ENCODE peak calls at places on chromosome 13, in seven cellular contexts. L, A, U, H, S, I and M are unnamed samples.
A peak's percentile ranks its signal among the peaks of the same experiment; 100 is the strongest.

GRCh38 chr13:43666403-43666802 is 120.4 kb downstream of the ENOX1 start:
- DNase-seq in U (no peak), S (no peak), A (peak; percentile 12), H (no peak), I (no peak), L (no peak), M (no peak)

GRCh38 chr13:27450921-27451461 is 627 bp upstream of the MTIF3 start:
- DNase-seq in S (no peak), L (peak; percentile 54), I (peak; percentile 16), A (peak; percentile 49), H (peak; percentile 53), U (peak; percentile 73), M (peak; percentile 91)

GRCh38 chr13:44302948-44303575 is 70.6 kb upstream of the SERP2 start:
- DNase-seq in H (no peak), I (no peak), S (no peak), U (peak; percentile 71), A (no peak), L (no peak), M (no peak)

GRCh38 chr13:113526466-113527220 is 36.1 kb upstream of the DCUN1D2 start:
- DNase-seq in I (no peak), U (no peak), S (no peak), L (no peak), A (no peak), H (peak; percentile 29), M (no peak)

GRCh38 chr13:90933097-90933826 is 414.2 kb upstream of the MIR17HG start:
- DNase-seq in U (no peak), A (no peak), H (no peak), L (no peak), S (no peak), I (no peak), M (no peak)

GRCh38 chr13:102401305-102401704 is 543 bp downstream of the FGF14 start:
- DNase-seq in L (peak; percentile 45), A (no peak), H (no peak), S (no peak), U (no peak), I (no peak), M (no peak)

GRCh38 chr13:83634601-83635000 is 247.7 kb downstream of the SLITRK1 start:
- DNase-seq in A (no peak), H (no peak), U (no peak), I (no peak), S (no peak), L (no peak), M (no peak)

GRCh38 chr13:43776680-43777079 is 10.1 kb downstream of the ENOX1 start:
- DNase-seq in U (no peak), L (no peak), A (no peak), I (no peak), S (no peak), H (no peak), M (no peak)

GRCh38 chr13:112910616-112911280 is 58.3 kb upstream of the MCF2L start:
- DNase-seq in S (no peak), I (no peak), H (no peak), A (no peak), U (peak; percentile 34), L (no peak), M (peak; percentile 46)

GRCh38 chr13:95541308-95541707 is 11.2 kb upstream of the CLDN10 start:
- DNase-seq in L (no peak), A (no peak), S (no peak), I (no peak), U (no peak), H (no peak), M (no peak)

GRCh38 chr13:49292742-49293498 is 45.2 kb downstream of the CDADC1 start:
- DNase-seq in U (peak; percentile 90), H (peak; percentile 41), A (no peak), I (no peak), L (peak; percentile 49), S (no peak), M (peak; percentile 49)

GRCh38 chr13:30835442-30835841 is 70.6 kb upstream of the MEDAG start:
- DNase-seq in I (no peak), S (no peak), U (peak; percentile 55), L (no peak), H (no peak), A (peak; percentile 68), M (no peak)

GRCh38 chr13:66994498-66995365 is 235.4 kb downstream of the PCDH9 start:
- DNase-seq in U (no peak), L (no peak), S (no peak), H (no peak), I (no peak), A (no peak), M (no peak)

GRCh38 chr13:112643759-112644459 is 45.9 kb upstream of the ATP11A start:
- DNase-seq in L (no peak), H (peak; percentile 84), U (no peak), I (peak; percentile 13), S (no peak), A (no peak), M (peak; percentile 87)

GRCh38 chr13:65287405-65287804 is 1942.7 kb downstream of the PCDH9 start:
- DNase-seq in S (no peak), H (no peak), U (no peak), L (no peak), I (no peak), A (no peak), M (no peak)

GRCh38 chr13:32426191-32426980 is 1.5 kb downstream of the N4BP2L1 start:
- DNase-seq in I (no peak), S (no peak), H (no peak), U (no peak), L (no peak), A (peak; percentile 25), M (no peak)

GRCh38 chr13:64958106-64958505 is 2272.0 kb downstream of the PCDH9 start:
- DNase-seq in H (no peak), S (no peak), A (no peak), U (no peak), I (no peak), L (no peak), M (peak; percentile 21)

GRCh38 chr13:26978081-26978860 is 193.3 kb downstream of the USP12 start:
- DNase-seq in S (no peak), L (no peak), A (no peak), H (no peak), U (no peak), I (no peak), M (no peak)

GRCh38 chr13:93029536-93029935 is 197.1 kb upstream of the GPC6 start:
- DNase-seq in S (no peak), U (no peak), L (no peak), A (no peak), H (no peak), I (no peak), M (no peak)

GRCh38 chr13:73956101-73956500 is 178.1 kb downstream of the KLF12 start:
- DNase-seq in U (no peak), L (no peak), S (no peak), A (no peak), H (no peak), I (no peak), M (no peak)

GRCh38 chr13:79245937-79246574 is 160.0 kb downstream of the RBM26 start:
- DNase-seq in I (no peak), L (no peak), S (no peak), H (no peak), U (no peak), A (no peak), M (no peak)

GRCh38 chr13:74246398-74246975 is 112.3 kb upstream of the KLF12 start:
- DNase-seq in I (no peak), S (no peak), L (no peak), A (no peak), H (no peak), U (peak; percentile 66), M (no peak)

GRCh38 chr13:113639661-113640262 is 18.2 kb downstream of the ATP4B start:
- DNase-seq in S (no peak), A (peak; percentile 8), I (no peak), L (peak; percentile 85), H (peak; percentile 13), U (peak; percentile 76), M (peak; percentile 16)

GRCh38 chr13:32323912-32324311 is 8.6 kb downstream of the BRCA2 start:
- DNase-seq in L (no peak), A (no peak), I (no peak), S (no peak), U (no peak), H (no peak), M (no peak)

GRCh38 chr13:100301418-100301817 is 212.5 kb downstream of the PCCA start:
- DNase-seq in L (peak; percentile 24), A (no peak), H (no peak), U (no peak), S (no peak), I (no peak), M (no peak)

DNA sequence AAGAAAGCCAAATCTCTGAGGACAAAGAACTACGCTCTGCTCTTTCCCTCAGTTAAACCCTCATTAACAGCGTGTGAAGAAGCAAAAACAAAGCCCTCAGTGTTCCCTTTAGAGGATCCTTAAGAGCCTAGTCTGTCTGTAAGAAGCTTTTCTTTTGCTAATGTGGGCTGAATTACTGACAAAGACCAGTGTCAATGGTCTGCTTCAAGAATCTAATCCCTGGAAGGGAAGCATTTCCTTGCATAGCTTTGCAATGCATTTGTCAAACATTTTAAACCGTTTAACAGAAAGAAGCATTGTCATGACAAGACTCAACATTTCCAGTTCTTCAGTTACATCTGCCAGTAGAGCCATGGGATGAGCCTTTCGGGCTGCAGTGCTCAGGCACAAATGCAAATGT is 64.9 kb downstream of the EDNRB start:
- DNase-seq in I (no peak), U (no peak), A (no peak), L (no peak), H (no peak), S (no peak), M (no peak)
- TF ChIP-seq EP300 in I (no peak), U (no peak), A (no peak), L (no peak), H (no peak), S (no peak), M (no peak)

GRCh38 chr13:41017153-41017552 is 2.0 kb downstream of the ELF1 start:
- DNase-seq in L (no peak), U (no peak), I (no peak), A (peak; percentile 43), S (no peak), H (peak; percentile 41), M (peak; percentile 79)
- TF ChIP-seq POLR2AphosphoS5 in L (no peak), U (peak; percentile 40), I (no peak), A (peak; percentile 46), S (no peak), H (no peak), M (no peak)

GRCh38 chr13:75902166-75903104 is 266.3 kb downstream of the LMO7 start:
- DNase-seq in I (no peak), L (no peak), H (no peak), U (no peak), A (no peak), S (no peak), M (no peak)

GRCh38 chr13:75906315-75906714 is 270.2 kb downstream of the LMO7 start:
- DNase-seq in U (no peak), H (no peak), A (no peak), I (no peak), S (no peak), L (no peak), M (no peak)

GRCh38 chr13:75901509-75901908 is 265.4 kb downstream of the LMO7 start:
- DNase-seq in L (no peak), A (no peak), U (no peak), H (no peak), I (no peak), S (no peak), M (no peak)

GRCh38 chr13:75907044-75907443 is 270.9 kb downstream of the LMO7 start:
- DNase-seq in U (no peak), H (no peak), A (no peak), L (no peak), I (no peak), S (no peak), M (no peak)

GRCh38 chr13:75904012-75904411 is 267.9 kb downstream of the LMO7 start:
- DNase-seq in U (no peak), H (no peak), A (no peak), I (no peak), L (no peak), S (no peak), M (no peak)
- TF ChIP-seq EP300 in U (no peak), H (no peak), A (no peak), I (no peak), L (no peak), S (no peak), M (no peak)

GRCh38 chr13:51230473-51231105 is 8.4 kb downstream of the FAM124A start:
- DNase-seq in H (peak; percentile 72), S (no peak), U (peak; percentile 91), A (peak; percentile 53), I (no peak), L (no peak), M (peak; percentile 39)
- TF ChIP-seq POLR2AphosphoS5 in H (peak; percentile 34), S (peak; percentile 77), U (peak; percentile 93), A (peak; percentile 78), I (no peak), L (no peak), M (no peak)